ENCODE peak calls at places on chromosome 14, in five cellular contexts. One of them, this sample, is unnamed.

GRCh38 chr14:36553650-36554260 is 28.7 kb downstream of the NKX2-8 start:
- DNase-seq in NK-92 treated with Interleukin-12 subunit alpha and Interleukin-12 subunit beta, amount 100 ng/mL, for 24 hours: no peak
- DNase-seq in mesothelial cell of epicardium: no peak
- DNase-seq in activated B cell treated with CpG ODN at 0.5 μM for 24 hours: no peak
- DNase-seq in M059J: peak
- DNase-seq in this sample: no peak

GRCh38 chr14:33837943-33838683 is 112.8 kb downstream of the EGLN3 start:
- DNase-seq in NK-92 treated with Interleukin-12 subunit alpha and Interleukin-12 subunit beta, amount 100 ng/mL, for 24 hours: no peak
- DNase-seq in mesothelial cell of epicardium: no peak
- DNase-seq in M059J: no peak
- DNase-seq in activated B cell treated with CpG ODN at 0.5 μM for 24 hours: no peak
- DNase-seq in this sample: no peak

GRCh38 chr14:38808734-38809455 is 294.1 kb downstream of the SEC23A start:
- DNase-seq in activated B cell treated with CpG ODN at 0.5 μM for 24 hours: no peak
- DNase-seq in NK-92 treated with Interleukin-12 subunit alpha and Interleukin-12 subunit beta, amount 100 ng/mL, for 24 hours: no peak
- DNase-seq in M059J: peak
- DNase-seq in mesothelial cell of epicardium: no peak
- DNase-seq in this sample: no peak

GRCh38 chr14:56813143-56813551 is 2.9 kb upstream of the OTX2 start:
- DNase-seq in mesothelial cell of epicardium: no peak
- DNase-seq in M059J: no peak
- DNase-seq in activated B cell treated with CpG ODN at 0.5 μM for 24 hours: no peak
- DNase-seq in NK-92 treated with Interleukin-12 subunit alpha and Interleukin-12 subunit beta, amount 100 ng/mL, for 24 hours: no peak
- DNase-seq in this sample: no peak

GRCh38 chr14:85528080-85528881 is 1.7 kb upstream of the FLRT2 start:
- DNase-seq in mesothelial cell of epicardium: no peak
- DNase-seq in NK-92 treated with Interleukin-12 subunit alpha and Interleukin-12 subunit beta, amount 100 ng/mL, for 24 hours: no peak
- DNase-seq in M059J: no peak
- DNase-seq in activated B cell treated with CpG ODN at 0.5 μM for 24 hours: no peak
- DNase-seq in this sample: no peak

GRCh38 chr14:93142854-93143652 is 27.3 kb upstream of the ITPK1 start:
- DNase-seq in M059J: no peak
- DNase-seq in mesothelial cell of epicardium: no peak
- DNase-seq in NK-92 treated with Interleukin-12 subunit alpha and Interleukin-12 subunit beta, amount 100 ng/mL, for 24 hours: no peak
- DNase-seq in activated B cell treated with CpG ODN at 0.5 μM for 24 hours: no peak
- DNase-seq in this sample: no peak

GRCh38 chr14:104515059-104515810 is 64.3 kb upstream of the C14orf180 start:
- DNase-seq in activated B cell treated with CpG ODN at 0.5 μM for 24 hours: no peak
- DNase-seq in NK-92 treated with Interleukin-12 subunit alpha and Interleukin-12 subunit beta, amount 100 ng/mL, for 24 hours: no peak
- DNase-seq in mesothelial cell of epicardium: no peak
- DNase-seq in M059J: no peak
- DNase-seq in this sample: no peak

GRCh38 chr14:62743118-62743517 is 302.1 kb downstream of the KCNH5 start:
- DNase-seq in M059J: no peak
- DNase-seq in mesothelial cell of epicardium: no peak
- DNase-seq in activated B cell treated with CpG ODN at 0.5 μM for 24 hours: no peak
- DNase-seq in NK-92 treated with Interleukin-12 subunit alpha and Interleukin-12 subunit beta, amount 100 ng/mL, for 24 hours: no peak
- DNase-seq in this sample: no peak

GRCh38 chr14:28381656-28382055 is 384.9 kb upstream of the FOXG1 start:
- DNase-seq in mesothelial cell of epicardium: no peak
- DNase-seq in activated B cell treated with CpG ODN at 0.5 μM for 24 hours: no peak
- DNase-seq in NK-92 treated with Interleukin-12 subunit alpha and Interleukin-12 subunit beta, amount 100 ng/mL, for 24 hours: no peak
- DNase-seq in M059J: no peak
- DNase-seq in this sample: no peak

GRCh38 chr14:49950275-49951250 is 57.7 kb downstream of the ARF6 start:
- DNase-seq in activated B cell treated with CpG ODN at 0.5 μM for 24 hours: no peak
- DNase-seq in NK-92 treated with Interleukin-12 subunit alpha and Interleukin-12 subunit beta, amount 100 ng/mL, for 24 hours: no peak
- DNase-seq in mesothelial cell of epicardium: no peak
- DNase-seq in M059J: peak
- DNase-seq in this sample: no peak